ENCODE peak calls at places on chromosomes 3 and 15, in ten cellular contexts. M is SK-N-SH; Z is nephron progenitor cell; T is esophagus muscularis mucosa; N is occipital lobe; L is effector memory CD8-positive, alpha-beta T cell; R is stimulated activated CD4-positive, alpha-beta T cell treated with anti-CD3 and anti-CD28 coated beads, Interleukin-1b, Interleukin-23, amount 100 ng/mL, for 1 hour; G is stimulated activated CD8-positive, alpha-beta memory T cell treated with anti-CD3 and anti-CD28 coated beads, Interleukin-12 subunit alpha, Interleukin-12 subunit beta, amount 100 ng/mL, for 1 hour; D is choroid plexus epithelial cell; P is stimulated activated effector memory CD8-positive, alpha-beta T cell treated with anti-CD3 and anti-CD28 coated beads, Interleukin-12 subunit alpha, Interleukin-12 subunit beta, amount 100 ng/mL, for 72 hours. K is an unnamed sample.

GRCh38 chr3:152826476-152826875 is 8.5 kb upstream of the P2RY1 start:
- DNase-seq in M (no peak), Z (no peak), T (no peak), N (no peak), L (no peak), R (no peak), G (no peak), D (no peak), P (no peak), K (no peak)

GRCh38 chr15:76239786-76240185 is 71.5 kb downstream of the ETFA start:
- DNase-seq in M (no peak), Z (no peak), T (no peak), N (no peak), L (no peak), R (no peak), G (no peak), D (no peak), P (no peak), K (no peak)

GRCh38 chr15:36501063-36501678 is 78.3 kb upstream of the CDIN1 start:
- DNase-seq in M (peak; percentile 57), Z (peak; percentile 21), T (no peak), N (peak; percentile 18), L (no peak), R (no peak), G (no peak), D (peak; percentile 83), P (no peak), K (peak; percentile 17)

GRCh38 chr15:31435891-31436628 is 109.4 kb downstream of the KLF13 start:
- DNase-seq in M (no peak), Z (no peak), T (no peak), N (no peak), L (no peak), R (no peak), G (no peak), D (no peak), P (peak; percentile 78), K (no peak)

GRCh38 chr15:71746719-71747118 is 63.6 kb upstream of the NR2E3 start:
- DNase-seq in M (no peak), Z (no peak), T (no peak), N (no peak), L (no peak), R (no peak), G (no peak), D (no peak), P (no peak), K (no peak)

GRCh38 chr3:191774485-191774884 is 313.5 kb downstream of the PYDC2 start:
- DNase-seq in M (no peak), Z (peak; percentile 1), T (no peak), N (no peak), L (no peak), R (no peak), G (no peak), D (peak; percentile 49), P (no peak), K (no peak)

GRCh38 chr3:135991621-135992020 is 26.1 kb downstream of the PPP2R3A start:
- DNase-seq in M (no peak), Z (no peak), T (no peak), N (no peak), L (no peak), R (no peak), G (no peak), D (peak; percentile 19), P (no peak), K (no peak)

GRCh38 chr15:40232625-40233070 is 6.2 kb upstream of the PAK6 start:
- DNase-seq in M (no peak), Z (no peak), T (no peak), N (no peak), L (no peak), R (no peak), G (no peak), D (no peak), P (no peak), K (no peak)

GRCh38 chr15:85661859-85662258 is 132.9 kb downstream of the KLHL25 start:
- DNase-seq in M (no peak), Z (no peak), T (no peak), N (no peak), L (no peak), R (no peak), G (no peak), D (no peak), P (no peak), K (no peak)